ENCODE peak calls at places on chromosomes 13 and 19, in nine cellular contexts. G, I, P, H, S, Q, C, O and D are unnamed samples.

GRCh38 chr19:4987692-4988370 is 18.9 kb downstream of the KDM4B start:
- ATAC-seq in C (no peak), I (no peak), P (no peak), S (no peak), Q (peak; percentile 66), G (no peak), O (no peak), H (no peak), D (no peak)

GRCh38 chr13:45512148-45512498 is 47.4 kb downstream of the COG3 start:
- ATAC-seq in H (no peak), S (no peak), O (no peak), G (no peak), C (no peak), P (no peak), Q (no peak), I (no peak), D (no peak)

GRCh38 chr19:39187552-39187943 is 9.2 kb upstream of the NCCRP1 start:
- ATAC-seq in I (no peak), S (peak; percentile 35), P (no peak), C (peak; percentile 45), G (no peak), Q (no peak), O (no peak), H (no peak), D (peak; percentile 88)

GRCh38 chr19:35692010-35692409 is 12.3 kb upstream of the ZBTB32 start:
- ATAC-seq in C (peak; percentile 12), Q (no peak), G (no peak), O (no peak), P (no peak), H (no peak), I (no peak), S (no peak), D (peak; percentile 56)

GRCh38 chr13:114031631-114032030 is 57.8 kb upstream of the C13orf46 start:
- ATAC-seq in P (no peak), S (no peak), I (peak; percentile 27), H (no peak), Q (no peak), O (no peak), G (no peak), C (no peak), D (peak; percentile 38)

GRCh38 chr19:44371815-44372480 is 15.5 kb upstream of the ZNF112 start:
- ATAC-seq in O (no peak), I (no peak), Q (no peak), G (no peak), C (no peak), H (no peak), S (no peak), P (no peak), D (no peak)

GRCh38 chr13:80612804-80613203 is 271.9 kb upstream of the SPRY2 start:
- ATAC-seq in P (no peak), Q (no peak), H (peak; percentile 39), O (no peak), I (no peak), S (no peak), C (no peak), G (no peak), D (no peak)

GRCh38 chr13:57527114-57527770 is 104.3 kb upstream of the PCDH17 start:
- ATAC-seq in G (no peak), C (no peak), H (no peak), Q (no peak), I (no peak), O (no peak), S (no peak), P (no peak), D (no peak)

GRCh38 chr19:40398417-40399056 is 8.6 kb upstream of the HIPK4 start:
- ATAC-seq in P (peak; percentile 53), G (peak; percentile 57), S (peak; percentile 23), C (no peak), H (no peak), Q (peak; percentile 64), I (peak; percentile 17), O (peak; percentile 42), D (peak; percentile 51)

GRCh38 chr19:10258080-10258710 is 6.2 kb downstream of the MRPL4 start:
- ATAC-seq in Q (no peak), O (no peak), G (no peak), S (no peak), H (no peak), P (no peak), I (no peak), C (no peak), D (peak; percentile 4)

GRCh38 chr19:46713781-46714522 is 3.0 kb downstream of the PRKD2 start:
- ATAC-seq in Q (peak; percentile 63), S (peak; percentile 72), O (peak; percentile 68), C (peak; percentile 21), G (peak; percentile 50), H (peak; percentile 61), I (peak; percentile 70), P (peak; percentile 65), D (peak; percentile 79)

GRCh38 chr19:1235625-1236538 is 1.9 kb downstream of the CBARP start:
- ATAC-seq in H (no peak), O (no peak), Q (no peak), S (no peak), C (no peak), P (no peak), G (no peak), I (no peak), D (peak; percentile 37)

GRCh38 chr19:13401388-13401787 is 104.9 kb downstream of the CACNA1A start:
- ATAC-seq in Q (no peak), I (no peak), S (peak; percentile 63), G (no peak), C (no peak), H (no peak), O (no peak), P (no peak), D (peak; percentile 55)